ENCODE peak calls at places on chromosomes 1 and 21, in ten cellular contexts. T is GM03348, G is ELR, X is A673, I is AG10803, W is NCI-H187, C is fibroblast of pulmonary artery, S is amniotic stem cell, Z is NCI-H524, H is lower leg skin. P is an unnamed sample.

GRCh38 chr21:32372755-32373154 is 20.1 kb downstream of the URB1 start:
- DNase-seq in C (peak; percentile 58), S (no peak), W (no peak), Z (no peak), X (no peak), G (no peak), H (no peak), T (no peak), I (peak; percentile 29), P (no peak)

GRCh38 chr1:65235867-65236805 is 73.2 kb upstream of the DNAJC6 start:
- DNase-seq in G (peak; percentile 74), I (peak; percentile 50), X (peak; percentile 61), T (peak; percentile 18), W (peak; percentile 10), H (no peak), S (no peak), Z (peak; percentile 64), C (peak; percentile 65), P (no peak)

GRCh38 chr1:151325646-151326429 is 1.4 kb downstream of the PI4KB start:
- DNase-seq in S (no peak), I (peak; percentile 33), Z (no peak), G (peak; percentile 87), X (no peak), C (no peak), W (no peak), T (no peak), H (no peak), P (no peak)

GRCh38 chr1:202349263-202349928 is 897 bp downstream of the PPP1R12B start:
- DNase-seq in X (peak; percentile 16), T (peak; percentile 41), I (peak; percentile 63), W (no peak), H (no peak), S (peak; percentile 42), C (peak; percentile 86), G (peak; percentile 79), Z (peak; percentile 28), P (no peak)

GRCh38 chr21:44443891-44444285 is 11.4 kb upstream of the LRRC3 start:
- DNase-seq in T (no peak), H (no peak), W (no peak), G (no peak), C (no peak), S (no peak), X (no peak), Z (no peak), I (no peak), P (no peak)

GRCh38 chr1:41455479-41456271 is 28.8 kb downstream of the EDN2 start:
- DNase-seq in T (peak; percentile 73), I (peak; percentile 51), W (no peak), S (peak; percentile 47), C (no peak), Z (no peak), G (peak; percentile 62), X (no peak), H (no peak), P (no peak)

GRCh38 chr1:3231245-3231644 is 162.2 kb downstream of the PRDM16 start:
- DNase-seq in I (no peak), G (no peak), X (no peak), W (no peak), Z (no peak), C (no peak), T (no peak), S (no peak), H (no peak), P (no peak)

GRCh38 chr1:37169743-37170275 is 135.5 kb upstream of the GRIK3 start:
- DNase-seq in G (no peak), S (no peak), T (no peak), C (no peak), H (no peak), X (no peak), Z (peak; percentile 12), I (no peak), W (no peak), P (no peak)

GRCh38 chr1:44881011-44881632 is 38.1 kb upstream of the PTCH2 start:
- DNase-seq in W (no peak), Z (no peak), C (peak; percentile 48), G (peak; percentile 48), H (peak; percentile 19), T (peak; percentile 86), X (no peak), I (peak; percentile 80), S (peak; percentile 50), P (peak; percentile 38)

GRCh38 chr1:248417854-248418253 is 15.0 kb downstream of the OR2T1 start:
- DNase-seq in X (no peak), T (no peak), C (no peak), S (no peak), W (no peak), G (no peak), Z (no peak), I (no peak), H (no peak), P (no peak)

GRCh38 chr1:16155537-16156410 is at the start of gene EPHA2:
- DNase-seq in C (peak; percentile 88), W (no peak), S (peak; percentile 89), T (peak; percentile 91), G (peak; percentile 92), H (peak; percentile 87), Z (peak; percentile 61), X (peak; percentile 95), I (peak; percentile 77), P (peak; percentile 67)

GRCh38 chr1:21539933-21540332 is 30.7 kb downstream of the ALPL start:
- DNase-seq in S (no peak), T (peak; percentile 33), X (peak; percentile 47), I (no peak), C (no peak), W (no peak), H (peak; percentile 59), Z (peak; percentile 25), G (peak; percentile 37), P (no peak)

GRCh38 chr1:148328884-148329283 is 154.2 kb downstream of the PPIAL4G start:
- DNase-seq in W (no peak), S (no peak), C (no peak), H (no peak), I (no peak), X (no peak), Z (no peak), G (no peak), T (no peak), P (no peak)

GRCh38 chr1:222814536-222815366 is at the start of gene DISP1:
- DNase-seq in H (peak; percentile 60), S (peak; percentile 51), W (peak; percentile 59), T (peak; percentile 95), C (peak; percentile 79), Z (peak; percentile 83), G (peak; percentile 87), I (peak; percentile 75), X (peak; percentile 83), P (peak; percentile 39)

GRCh38 chr1:244052011-244052727 is 1.1 kb downstream of the ZBTB18 start:
- DNase-seq in G (no peak), H (no peak), W (no peak), C (no peak), T (no peak), I (no peak), Z (peak; percentile 96), X (no peak), S (no peak), P (no peak)

GRCh38 chr1:154191990-154192450 is at the start of gene TPM3:
- DNase-seq in X (no peak), T (no peak), H (no peak), W (no peak), C (peak; percentile 90), Z (no peak), S (no peak), I (no peak), G (no peak), P (no peak)

GRCh38 chr1:171372418-171373088 is 58.6 kb downstream of the FMO4 start:
- DNase-seq in S (no peak), Z (no peak), X (no peak), I (no peak), G (no peak), T (no peak), C (peak; percentile 47), H (no peak), W (no peak), P (no peak)

GRCh38 chr1:150280138-150280707 is 2.1 kb upstream of the CIART start:
- DNase-seq in C (no peak), T (no peak), X (no peak), S (no peak), H (no peak), Z (no peak), I (no peak), G (no peak), W (no peak), P (no peak)

GRCh38 chr1:23098463-23099170 is 70.0 kb downstream of the LUZP1 start:
- DNase-seq in X (peak; percentile 87), T (peak; percentile 64), H (peak; percentile 64), G (peak; percentile 81), W (peak; percentile 25), I (peak; percentile 71), S (peak; percentile 40), C (peak; percentile 87), Z (peak; percentile 71), P (peak; percentile 6)

GRCh38 chr1:85847356-85847755 is 139.1 kb upstream of the ZNHIT6 start:
- DNase-seq in T (no peak), Z (no peak), W (no peak), G (peak; percentile 10), I (no peak), H (no peak), S (no peak), X (no peak), C (no peak), P (no peak)

GRCh38 chr1:154418062-154418897 is 13.1 kb downstream of the IL6R start:
- DNase-seq in G (no peak), T (no peak), C (peak; percentile 40), W (no peak), H (no peak), I (no peak), Z (no peak), S (no peak), X (no peak), P (no peak)

GRCh38 chr1:110203021-110203661 is 7.0 kb upstream of the KCNC4 start:
- DNase-seq in T (peak; percentile 80), W (peak; percentile 20), S (no peak), X (peak; percentile 79), C (peak; percentile 82), G (peak; percentile 75), H (peak; percentile 63), I (peak; percentile 66), Z (peak; percentile 61), P (peak; percentile 53)

GRCh38 chr1:160451119-160451858 is 50.9 kb downstream of the VANGL2 start:
- DNase-seq in S (no peak), Z (no peak), I (no peak), X (no peak), T (no peak), H (no peak), C (no peak), G (no peak), W (no peak), P (no peak)

GRCh38 chr1:230753191-230753585 is 6.0 kb downstream of the CAPN9 start:
- DNase-seq in I (no peak), G (no peak), Z (no peak), T (no peak), C (no peak), X (no peak), W (no peak), H (no peak), S (no peak), P (no peak)

GRCh38 chr1:30009720-30010119 is 713.7 kb downstream of the MATN1 start:
- DNase-seq in X (no peak), W (no peak), I (no peak), Z (no peak), C (no peak), H (no peak), T (no peak), S (no peak), G (no peak), P (no peak)

GRCh38 chr1:117574206-117574835 is 31.5 kb upstream of the TENT5C start:
- DNase-seq in H (no peak), S (no peak), W (no peak), C (no peak), X (no peak), I (no peak), Z (no peak), T (no peak), G (no peak), P (no peak)

GRCh38 chr1:86377341-86377740 is 18.8 kb downstream of the ODF2L start:
- DNase-seq in C (no peak), Z (no peak), H (no peak), X (no peak), G (no peak), I (no peak), T (no peak), W (no peak), S (no peak), P (no peak)

GRCh38 chr21:15064576-15065380 is at the start of gene NRIP1:
- DNase-seq in G (peak; percentile 89), X (peak; percentile 87), S (peak; percentile 79), T (peak; percentile 96), I (peak; percentile 92), H (peak; percentile 86), W (no peak), Z (peak; percentile 78), C (peak; percentile 94), P (peak; percentile 83)